ENCODE peak calls at places on chromosomes 16 and 17, in five cellular contexts. One of them, this sample, is unnamed.

GRCh38 chr17:19302791-19303233 is 59.7 kb downstream of the B9D1 start:
- DNase-seq in body of pancreas: no peak
- DNase-seq in activated CD8-positive, alpha-beta T cell treated with anti-CD3 and anti-CD28 coated beads for 36 hours: no peak
- DNase-seq in osteocyte: no peak
- DNase-seq in gastrocnemius medialis: no peak
- DNase-seq in this sample: no peak

GRCh38 chr16:64542152-64542551 is 579.7 kb downstream of the CDH11 start:
- DNase-seq in body of pancreas: no peak
- DNase-seq in activated CD8-positive, alpha-beta T cell treated with anti-CD3 and anti-CD28 coated beads for 36 hours: no peak
- DNase-seq in osteocyte: no peak
- DNase-seq in gastrocnemius medialis: no peak
- DNase-seq in this sample: no peak

GRCh38 chr16:69482410-69482951 is 58.1 kb downstream of the CYB5B start:
- DNase-seq in body of pancreas: peak
- DNase-seq in activated CD8-positive, alpha-beta T cell treated with anti-CD3 and anti-CD28 coated beads for 36 hours: no peak
- DNase-seq in osteocyte: peak
- DNase-seq in gastrocnemius medialis: peak
- DNase-seq in this sample: no peak

GRCh38 chr17:77385750-77386501 is 245.2 kb downstream of the SEC14L1 start:
- DNase-seq in body of pancreas: no peak
- DNase-seq in activated CD8-positive, alpha-beta T cell treated with anti-CD3 and anti-CD28 coated beads for 36 hours: peak
- DNase-seq in osteocyte: no peak
- DNase-seq in gastrocnemius medialis: no peak
- DNase-seq in this sample: no peak

GRCh38 chr17:37608369-37609169 is 649 bp downstream of the SYNRG start:
- DNase-seq in body of pancreas: no peak
- DNase-seq in activated CD8-positive, alpha-beta T cell treated with anti-CD3 and anti-CD28 coated beads for 36 hours: peak
- DNase-seq in osteocyte: no peak
- DNase-seq in gastrocnemius medialis: no peak
- DNase-seq in this sample: no peak

GRCh38 chr16:8756755-8757154 is 40.7 kb downstream of the TMEM186 start:
- DNase-seq in body of pancreas: no peak
- DNase-seq in activated CD8-positive, alpha-beta T cell treated with anti-CD3 and anti-CD28 coated beads for 36 hours: no peak
- DNase-seq in osteocyte: no peak
- DNase-seq in gastrocnemius medialis: no peak
- DNase-seq in this sample: no peak

GRCh38 chr17:56600246-56600645 is 6.7 kb downstream of the NOG start:
- DNase-seq in body of pancreas: no peak
- DNase-seq in activated CD8-positive, alpha-beta T cell treated with anti-CD3 and anti-CD28 coated beads for 36 hours: no peak
- DNase-seq in osteocyte: no peak
- DNase-seq in gastrocnemius medialis: no peak
- DNase-seq in this sample: no peak

GRCh38 chr16:2979669-2980226 is 498 bp downstream of the PKMYT1 start:
- DNase-seq in body of pancreas: no peak
- DNase-seq in activated CD8-positive, alpha-beta T cell treated with anti-CD3 and anti-CD28 coated beads for 36 hours: peak
- DNase-seq in osteocyte: no peak
- DNase-seq in gastrocnemius medialis: no peak
- DNase-seq in this sample: no peak

GRCh38 chr17:10754109-10754508 is 24.3 kb upstream of the TMEM220 start:
- DNase-seq in body of pancreas: peak
- DNase-seq in activated CD8-positive, alpha-beta T cell treated with anti-CD3 and anti-CD28 coated beads for 36 hours: peak
- DNase-seq in osteocyte: no peak
- DNase-seq in gastrocnemius medialis: no peak
- DNase-seq in this sample: no peak

GRCh38 chr16:21598676-21599157 is 660 bp upstream of the METTL9 start:
- DNase-seq in body of pancreas: peak
- DNase-seq in activated CD8-positive, alpha-beta T cell treated with anti-CD3 and anti-CD28 coated beads for 36 hours: peak
- DNase-seq in osteocyte: no peak
- DNase-seq in gastrocnemius medialis: peak
- DNase-seq in this sample: no peak

GRCh38 chr16:57893559-57894389 is 77.2 kb downstream of the CNGB1 start:
- DNase-seq in body of pancreas: peak
- DNase-seq in activated CD8-positive, alpha-beta T cell treated with anti-CD3 and anti-CD28 coated beads for 36 hours: no peak
- DNase-seq in osteocyte: no peak
- DNase-seq in gastrocnemius medialis: no peak
- DNase-seq in this sample: no peak

GRCh38 chr17:29257756-29258155 is 11.1 kb downstream of the CRYBA1 start:
- DNase-seq in body of pancreas: no peak
- DNase-seq in activated CD8-positive, alpha-beta T cell treated with anti-CD3 and anti-CD28 coated beads for 36 hours: no peak
- DNase-seq in osteocyte: no peak
- DNase-seq in gastrocnemius medialis: no peak
- DNase-seq in this sample: no peak

GRCh38 chr17:17710728-17711541 is 29.7 kb downstream of the RAI1 start:
- DNase-seq in body of pancreas: peak
- DNase-seq in activated CD8-positive, alpha-beta T cell treated with anti-CD3 and anti-CD28 coated beads for 36 hours: no peak
- DNase-seq in osteocyte: no peak
- DNase-seq in gastrocnemius medialis: no peak
- DNase-seq in this sample: no peak

GRCh38 chr16:8665529-8665928 is 8.9 kb upstream of the ABAT start:
- DNase-seq in body of pancreas: no peak
- DNase-seq in activated CD8-positive, alpha-beta T cell treated with anti-CD3 and anti-CD28 coated beads for 36 hours: no peak
- DNase-seq in osteocyte: no peak
- DNase-seq in gastrocnemius medialis: no peak
- DNase-seq in this sample: no peak

GRCh38 chr17:8173056-8173870 is 2.9 kb downstream of the TMEM107 start:
- DNase-seq in body of pancreas: peak
- DNase-seq in activated CD8-positive, alpha-beta T cell treated with anti-CD3 and anti-CD28 coated beads for 36 hours: peak
- DNase-seq in osteocyte: no peak
- DNase-seq in gastrocnemius medialis: peak
- DNase-seq in this sample: peak

GRCh38 chr17:77498056-77498785 is 357.5 kb downstream of the SEC14L1 start:
- DNase-seq in body of pancreas: no peak
- DNase-seq in activated CD8-positive, alpha-beta T cell treated with anti-CD3 and anti-CD28 coated beads for 36 hours: peak
- DNase-seq in osteocyte: no peak
- DNase-seq in gastrocnemius medialis: no peak
- DNase-seq in this sample: no peak

GRCh38 chr17:28142355-28142754 is 99.9 kb downstream of the NLK start:
- DNase-seq in body of pancreas: no peak
- DNase-seq in activated CD8-positive, alpha-beta T cell treated with anti-CD3 and anti-CD28 coated beads for 36 hours: no peak
- DNase-seq in osteocyte: no peak
- DNase-seq in gastrocnemius medialis: no peak
- DNase-seq in this sample: no peak

GRCh38 chr17:63998721-63999679 is 849 bp downstream of the PRR29 start:
- DNase-seq in body of pancreas: no peak
- DNase-seq in activated CD8-positive, alpha-beta T cell treated with anti-CD3 and anti-CD28 coated beads for 36 hours: peak
- DNase-seq in osteocyte: no peak
- DNase-seq in gastrocnemius medialis: no peak
- DNase-seq in this sample: no peak

GRCh38 chr17:79808763-79809529 is 12.1 kb upstream of the CBX8 start:
- DNase-seq in body of pancreas: peak
- DNase-seq in activated CD8-positive, alpha-beta T cell treated with anti-CD3 and anti-CD28 coated beads for 36 hours: peak
- DNase-seq in osteocyte: no peak
- DNase-seq in gastrocnemius medialis: no peak
- DNase-seq in this sample: no peak

GRCh38 chr17:41944943-41945342 is 14.5 kb downstream of the ODAD4 start:
- DNase-seq in body of pancreas: no peak
- DNase-seq in activated CD8-positive, alpha-beta T cell treated with anti-CD3 and anti-CD28 coated beads for 36 hours: no peak
- DNase-seq in osteocyte: no peak
- DNase-seq in gastrocnemius medialis: no peak
- DNase-seq in this sample: no peak

GRCh38 chr17:41943492-41943891 is 13.1 kb downstream of the ODAD4 start:
- DNase-seq in body of pancreas: no peak
- DNase-seq in activated CD8-positive, alpha-beta T cell treated with anti-CD3 and anti-CD28 coated beads for 36 hours: no peak
- DNase-seq in osteocyte: no peak
- DNase-seq in gastrocnemius medialis: no peak
- DNase-seq in this sample: no peak

DNA sequence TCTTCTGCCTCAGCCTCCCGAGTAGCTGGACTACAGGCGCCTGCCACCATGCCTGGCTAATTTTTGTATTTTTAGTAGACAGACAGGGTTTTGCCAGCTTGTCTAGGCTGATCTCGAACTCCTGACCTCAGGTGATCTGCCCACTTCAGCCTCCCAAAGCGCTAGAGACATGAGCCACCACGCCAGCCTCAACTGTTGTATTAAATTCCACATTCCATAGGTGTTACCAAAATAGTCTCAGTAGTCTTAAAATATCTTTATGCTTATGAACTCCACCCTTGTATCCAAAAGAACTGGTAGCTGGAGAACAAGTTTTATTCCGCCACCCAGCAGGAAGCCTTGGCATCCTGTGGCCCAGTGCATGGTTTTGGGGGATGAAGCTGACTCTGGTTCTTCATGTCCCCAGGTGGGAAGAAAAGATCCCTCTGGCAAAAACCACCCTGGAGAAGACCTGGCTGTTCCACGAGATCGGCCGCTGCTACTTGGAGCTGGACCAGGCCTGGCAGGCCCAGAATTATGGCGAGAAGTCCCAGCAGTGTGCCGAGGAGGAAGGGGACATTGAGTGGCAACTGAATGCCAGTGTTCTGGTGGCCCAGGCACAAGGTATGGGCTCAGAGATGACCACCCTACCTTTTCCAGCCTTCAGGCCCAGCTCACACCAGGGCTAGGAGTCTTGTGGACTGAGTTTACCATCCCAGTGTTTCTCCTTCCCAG is 17.7 kb upstream of the CNP start:
- DNase-seq in body of pancreas: no peak
- DNase-seq in activated CD8-positive, alpha-beta T cell treated with anti-CD3 and anti-CD28 coated beads for 36 hours: no peak
- DNase-seq in osteocyte: no peak
- DNase-seq in gastrocnemius medialis: no peak
- DNase-seq in this sample: no peak
- TF ChIP-seq CTCF in body of pancreas: no peak
- TF ChIP-seq CTCF in activated CD8-positive, alpha-beta T cell treated with anti-CD3 and anti-CD28 coated beads for 36 hours: no peak
- TF ChIP-seq CTCF in osteocyte: no peak
- TF ChIP-seq CTCF in gastrocnemius medialis: no peak
- TF ChIP-seq CTCF in this sample: no peak

DNA sequence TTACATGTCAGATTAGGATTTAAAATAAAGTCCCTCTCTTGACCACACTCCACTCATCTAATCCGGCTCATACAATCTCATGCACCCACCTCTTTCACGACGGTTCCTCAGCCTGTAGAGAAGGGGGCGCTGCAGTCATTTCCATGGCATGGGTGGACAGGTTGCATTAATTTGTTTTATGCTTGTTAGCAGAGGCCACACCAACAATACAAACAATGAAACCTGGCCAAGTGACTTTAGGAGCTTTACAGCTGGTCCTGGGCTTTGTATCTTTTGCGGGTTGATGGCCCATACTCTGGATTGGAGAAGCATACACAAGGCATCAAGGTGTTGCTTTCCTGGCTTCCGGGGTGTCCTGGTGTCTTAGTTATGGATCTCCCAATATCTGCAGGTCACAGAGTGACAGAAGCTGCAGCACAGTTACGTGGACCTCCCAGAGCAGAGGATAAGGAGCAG is 9.7 kb upstream of the SNF8 start:
- DNase-seq in body of pancreas: no peak
- DNase-seq in activated CD8-positive, alpha-beta T cell treated with anti-CD3 and anti-CD28 coated beads for 36 hours: peak
- DNase-seq in osteocyte: no peak
- DNase-seq in gastrocnemius medialis: no peak
- DNase-seq in this sample: no peak
- TF ChIP-seq CTCF in body of pancreas: no peak
- TF ChIP-seq CTCF in activated CD8-positive, alpha-beta T cell treated with anti-CD3 and anti-CD28 coated beads for 36 hours: no peak
- TF ChIP-seq CTCF in osteocyte: peak
- TF ChIP-seq CTCF in gastrocnemius medialis: no peak
- TF ChIP-seq CTCF in this sample: no peak

GRCh38 chr17:66304304-66305174 is 2.1 kb downstream of the PRKCA start:
- DNase-seq in body of pancreas: no peak
- DNase-seq in activated CD8-positive, alpha-beta T cell treated with anti-CD3 and anti-CD28 coated beads for 36 hours: peak
- DNase-seq in osteocyte: no peak
- DNase-seq in gastrocnemius medialis: no peak
- DNase-seq in this sample: no peak
- TF ChIP-seq CTCF in body of pancreas: no peak
- TF ChIP-seq CTCF in activated CD8-positive, alpha-beta T cell treated with anti-CD3 and anti-CD28 coated beads for 36 hours: no peak
- TF ChIP-seq CTCF in osteocyte: peak
- TF ChIP-seq CTCF in gastrocnemius medialis: no peak
- TF ChIP-seq CTCF in this sample: no peak

GRCh38 chr16:46629331-46629843 is 8.2 kb upstream of the SHCBP1 start:
- DNase-seq in body of pancreas: no peak
- DNase-seq in activated CD8-positive, alpha-beta T cell treated with anti-CD3 and anti-CD28 coated beads for 36 hours: no peak
- DNase-seq in osteocyte: no peak
- DNase-seq in gastrocnemius medialis: no peak
- DNase-seq in this sample: no peak
- TF ChIP-seq CTCF in body of pancreas: no peak
- TF ChIP-seq CTCF in activated CD8-positive, alpha-beta T cell treated with anti-CD3 and anti-CD28 coated beads for 36 hours: no peak
- TF ChIP-seq CTCF in osteocyte: peak
- TF ChIP-seq CTCF in gastrocnemius medialis: no peak
- TF ChIP-seq CTCF in this sample: no peak

DNA sequence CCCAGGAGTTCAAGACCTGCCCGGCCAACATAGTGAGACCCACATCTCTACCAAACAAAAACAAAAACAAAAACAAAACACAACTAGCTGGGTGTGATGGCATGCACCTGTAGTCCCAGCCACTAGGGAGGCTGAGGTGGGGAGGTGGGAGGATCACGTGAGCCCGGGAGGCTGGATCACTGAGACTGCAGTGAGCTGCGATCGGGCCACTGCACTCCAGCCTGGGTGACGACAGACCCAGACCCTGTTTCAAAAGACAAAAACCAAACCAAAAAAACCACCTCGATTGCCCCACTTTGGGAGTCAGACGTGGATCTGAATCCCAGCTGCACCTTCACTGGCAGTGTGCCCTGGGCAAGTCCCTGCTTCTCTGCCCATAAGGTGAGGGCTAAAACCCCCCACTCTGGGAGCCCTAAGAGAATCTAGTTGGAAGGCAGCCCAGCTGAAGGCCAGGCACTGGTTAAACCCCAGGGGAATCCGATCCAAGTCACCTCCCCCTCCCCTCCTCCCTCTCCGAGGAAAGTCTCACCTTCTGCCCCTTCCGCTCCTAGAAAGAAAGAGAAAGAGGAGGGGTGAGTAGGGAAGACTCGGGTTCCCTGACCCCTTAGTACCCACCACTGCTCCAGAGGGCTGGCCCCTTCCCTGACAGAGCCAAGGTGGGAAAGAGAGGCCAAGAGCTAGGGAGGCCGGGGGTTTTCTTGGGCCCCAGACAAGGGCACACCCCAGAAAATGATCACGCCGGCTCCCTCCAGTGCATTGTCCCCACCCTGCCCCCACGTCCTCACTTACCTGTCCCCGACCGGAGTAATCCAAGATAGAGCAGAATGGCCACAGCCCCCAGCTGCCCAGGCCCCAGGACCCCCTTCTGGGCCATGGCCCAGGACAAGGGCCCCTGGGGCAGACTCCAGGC is 647 bp downstream of the PRSS8 start:
- DNase-seq in body of pancreas: peak
- DNase-seq in activated CD8-positive, alpha-beta T cell treated with anti-CD3 and anti-CD28 coated beads for 36 hours: no peak
- DNase-seq in osteocyte: no peak
- DNase-seq in gastrocnemius medialis: no peak
- DNase-seq in this sample: no peak
- TF ChIP-seq CTCF in body of pancreas: peak
- TF ChIP-seq CTCF in activated CD8-positive, alpha-beta T cell treated with anti-CD3 and anti-CD28 coated beads for 36 hours: no peak
- TF ChIP-seq CTCF in osteocyte: no peak
- TF ChIP-seq CTCF in gastrocnemius medialis: no peak
- TF ChIP-seq CTCF in this sample: no peak

GRCh38 chr17:75779250-75779986 is 5.2 kb upstream of the UNK start:
- DNase-seq in body of pancreas: peak
- DNase-seq in activated CD8-positive, alpha-beta T cell treated with anti-CD3 and anti-CD28 coated beads for 36 hours: peak
- DNase-seq in osteocyte: peak
- DNase-seq in gastrocnemius medialis: peak
- DNase-seq in this sample: peak
- TF ChIP-seq CTCF in body of pancreas: peak
- TF ChIP-seq CTCF in activated CD8-positive, alpha-beta T cell treated with anti-CD3 and anti-CD28 coated beads for 36 hours: no peak
- TF ChIP-seq CTCF in osteocyte: peak
- TF ChIP-seq CTCF in gastrocnemius medialis: no peak
- TF ChIP-seq CTCF in this sample: peak